ENCODE peak calls at places on chromosome 7, in nine cellular contexts. M is Peyer's patch, E is IMR-90, U is ovary, L is spleen, D is adrenal gland, X is heart left ventricle, V is transverse colon, S is esophagus squamous epithelium. C is an unnamed sample.

GRCh38 chr7:37899712-37900247 is 16.8 kb downstream of the SFRP4 start:
- DNase-seq in L (no peak), V (no peak), X (no peak), M (no peak), S (no peak), U (no peak), E (no peak), D (no peak), C (no peak)

GRCh38 chr7:73909051-73909941 is 48.3 kb downstream of the TMEM270 start:
- DNase-seq in L (peak; percentile 72), X (no peak), D (peak; percentile 34), E (no peak), S (no peak), U (no peak), M (no peak), V (no peak), C (no peak)

GRCh38 chr7:149496642-149497391 is 792 bp downstream of the ZNF746 start:
- DNase-seq in S (no peak), U (peak; percentile 72), M (peak; percentile 72), V (peak; percentile 58), D (peak; percentile 56), L (peak; percentile 94), X (peak; percentile 70), E (peak; percentile 15), C (no peak)

GRCh38 chr7:129664029-129665012 is 52.8 kb downstream of the NRF1 start:
- DNase-seq in U (no peak), M (no peak), S (no peak), V (no peak), D (peak; percentile 21), L (no peak), X (no peak), E (peak; percentile 83), C (no peak)

GRCh38 chr7:151195616-151196450 is 8.8 kb upstream of the ASB10 start:
- DNase-seq in V (no peak), M (no peak), E (no peak), U (no peak), D (no peak), S (no peak), X (no peak), L (no peak), C (no peak)

GRCh38 chr7:34672430-34672829 is 14.4 kb downstream of the NPSR1 start:
- DNase-seq in E (peak; percentile 17), X (no peak), U (no peak), S (no peak), M (no peak), V (no peak), D (no peak), L (no peak), C (no peak)

GRCh38 chr7:151179287-151179860 is 7.7 kb downstream of the ASB10 start:
- DNase-seq in V (no peak), M (no peak), E (no peak), L (no peak), S (no peak), X (no peak), D (no peak), U (no peak), C (no peak)

GRCh38 chr7:116075351-116076145 is 45.0 kb upstream of the TFEC start:
- DNase-seq in M (no peak), E (peak; percentile 7), U (no peak), L (no peak), D (no peak), X (no peak), S (no peak), V (no peak), C (no peak)

GRCh38 chr7:100964630-100965029 is 4.7 kb upstream of the MUC12 start:
- DNase-seq in S (no peak), L (no peak), D (no peak), U (no peak), V (no peak), M (no peak), E (no peak), X (no peak), C (no peak)

GRCh38 chr7:106736508-106737201 is 75.7 kb upstream of the CCDC71L start:
- DNase-seq in X (peak; percentile 20), M (peak; percentile 69), E (peak; percentile 83), V (peak; percentile 27), S (no peak), D (peak; percentile 51), L (no peak), U (no peak), C (no peak)

GRCh38 chr7:44978511-44979366 is at the start of gene MYO1G:
- DNase-seq in E (no peak), L (peak; percentile 97), D (peak; percentile 48), X (peak; percentile 29), S (peak; percentile 36), U (no peak), V (peak; percentile 72), M (peak; percentile 93), C (no peak)

GRCh38 chr7:112009081-112009480 is 197.1 kb downstream of the DOCK4 start:
- DNase-seq in V (no peak), L (no peak), S (no peak), D (no peak), X (no peak), E (peak; percentile 83), U (no peak), M (no peak), C (no peak)

GRCh38 chr7:94423865-94424264 is 29.2 kb downstream of the COL1A2 start:
- DNase-seq in V (no peak), S (no peak), U (no peak), L (no peak), E (peak; percentile 88), M (no peak), D (no peak), X (no peak), C (no peak)

GRCh38 chr7:94422136-94422535 is 27.4 kb downstream of the COL1A2 start:
- DNase-seq in D (no peak), U (no peak), X (no peak), S (no peak), M (no peak), L (no peak), V (no peak), E (no peak), C (no peak)

GRCh38 chr7:94421711-94422110 is 27.0 kb downstream of the COL1A2 start:
- DNase-seq in E (no peak), M (no peak), U (no peak), X (no peak), L (no peak), D (no peak), S (no peak), V (no peak), C (no peak)

GRCh38 chr7:94424336-94424735 is 29.6 kb downstream of the COL1A2 start:
- DNase-seq in D (no peak), U (no peak), M (no peak), S (no peak), E (no peak), X (no peak), L (no peak), V (no peak), C (no peak)

DNA sequence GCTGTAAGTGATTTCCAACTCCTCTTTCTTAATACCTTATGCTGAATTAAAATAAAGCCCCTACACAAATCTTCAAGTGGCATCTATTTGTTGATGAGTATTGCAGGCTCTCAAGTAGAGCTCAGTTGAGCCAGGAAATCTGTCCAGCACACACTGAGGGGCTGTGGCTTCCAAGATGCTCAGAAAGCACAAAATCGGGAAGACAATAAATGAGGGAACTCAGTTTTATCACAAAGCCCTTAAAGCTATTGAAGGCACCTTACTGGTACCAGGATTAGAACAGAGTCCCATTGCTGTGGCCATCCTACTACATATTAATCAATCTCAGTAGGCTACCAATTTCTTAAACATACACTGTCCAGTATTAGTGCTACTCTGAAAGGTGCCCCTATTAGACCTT is 28.4 kb downstream of the COL1A2 start:
- DNase-seq in S (no peak), L (no peak), D (no peak), M (no peak), U (no peak), V (no peak), X (no peak), E (no peak), C (no peak)
- H3K4me1 ChIP-seq in S (no peaks in the 10 kb centered on the region), L (no peaks in the 10 kb centered on the region), D (no peaks in the 10 kb centered on the region), M (no peaks in the 10 kb centered on the region), U (no peaks in the 10 kb centered on the region), V (no peaks in the 10 kb centered on the region), X (no peaks in the 10 kb centered on the region), E (peaks cover 18% of the 10 kb centered on the region), C (no peaks in the 10 kb centered on the region)

GRCh38 chr7:12418452-12418851 is 14.8 kb upstream of the VWDE start:
- DNase-seq in U (no peak), X (no peak), L (no peak), D (no peak), S (no peak), V (no peak), M (no peak), E (no peak), C (no peak)

GRCh38 chr7:12422449-12423320 is 19.0 kb upstream of the VWDE start:
- DNase-seq in M (no peak), V (no peak), S (no peak), X (no peak), U (no peak), L (no peak), E (peak; percentile 36), D (no peak), C (no peak)

GRCh38 chr7:12423355-12423994 is 19.8 kb upstream of the VWDE start:
- DNase-seq in L (no peak), X (no peak), E (peak; percentile 58), D (no peak), U (no peak), S (no peak), M (no peak), V (no peak), C (no peak)

GRCh38 chr7:12423995-12424745 is 20.5 kb upstream of the VWDE start:
- DNase-seq in E (no peak), D (no peak), S (no peak), X (no peak), V (no peak), M (no peak), L (no peak), U (no peak), C (no peak)
- TF ChIP-seq CTCF in E (no peak), D (no peak), S (no peak), X (no peak), V (no peak), M (no peak), L (no peak), U (no peak), C (no peak)

DNA sequence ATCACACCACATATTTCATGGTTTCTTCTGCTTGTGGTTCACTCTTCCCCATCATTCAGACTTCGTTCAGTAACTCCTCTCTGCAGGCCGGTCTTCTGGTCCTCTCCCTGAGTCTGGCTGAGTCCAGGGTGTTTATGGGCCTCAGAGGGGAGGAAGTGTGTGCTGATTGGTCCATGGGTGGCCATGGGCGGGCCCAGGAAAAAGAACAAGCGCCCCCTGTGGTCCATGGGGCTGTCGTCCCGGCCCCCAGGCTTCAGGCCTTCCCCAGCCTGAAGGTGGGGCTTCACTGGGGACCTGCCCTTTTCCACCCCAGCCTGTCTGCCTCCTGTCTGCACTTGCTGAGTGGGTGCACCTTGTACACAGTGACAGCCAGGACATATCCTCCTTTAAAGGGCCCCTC is 123.7 kb downstream of the VIPR2 start:
- DNase-seq in U (no peak), V (no peak), L (no peak), S (no peak), E (no peak), D (no peak), X (no peak), M (no peak), C (no peak)
- TF ChIP-seq POLR2A in U (no peak), V (no peak), L (no peak), S (no peak), E (no peak), D (no peak), X (no peak), M (no peak), C (no peak)

DNA sequence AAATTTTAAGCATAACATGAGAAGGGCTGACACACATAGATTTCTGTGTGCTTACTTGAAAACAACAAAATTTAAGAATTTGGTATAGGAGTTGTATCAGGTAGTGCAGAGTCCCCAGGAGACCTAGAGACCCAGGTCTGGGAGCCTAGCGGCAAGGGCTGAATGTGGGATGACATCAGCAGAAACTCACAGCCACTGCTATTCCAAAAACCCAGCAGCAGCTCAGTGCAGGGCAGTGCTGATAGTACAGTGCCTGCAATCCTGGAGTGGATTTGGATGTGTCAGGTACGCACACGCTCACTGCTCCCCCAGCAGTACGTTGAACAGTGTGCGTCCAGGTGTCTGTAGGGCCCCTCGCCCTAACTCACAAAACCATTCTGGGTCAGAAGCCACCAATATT is 87.1 kb downstream of the EGFR start:
- DNase-seq in D (no peak), E (no peak), U (no peak), V (no peak), L (no peak), X (no peak), M (no peak), S (no peak), C (no peak)
- H3K4me1 ChIP-seq in D (peaks cover 25% of the 10 kb centered on the region), E (peaks cover 35% of the 10 kb centered on the region), U (peaks cover 27% of the 10 kb centered on the region), V (no peaks in the 10 kb centered on the region), L (no peaks in the 10 kb centered on the region), X (peaks cover 6% of the 10 kb centered on the region), M (no peaks in the 10 kb centered on the region), S (peaks cover 21% of the 10 kb centered on the region), C (peaks cover 24% of the 10 kb centered on the region)